ENCODE peak calls at places on chromosome 12, in five cellular contexts. I, K, Q, Z and O are unnamed samples.

GRCh38 chr12:130014485-130014807 is 110.6 kb upstream of the TMEM132D start:
- DNase-seq in I (no peak), K (no peak), Q (no peak), Z (no peak), O (no peak)

GRCh38 chr12:127457726-127458125 is 809.2 kb upstream of the TMEM132C start:
- DNase-seq in I (no peak), K (no peak), Q (no peak), Z (no peak), O (no peak)

GRCh38 chr12:50398931-50399330 is 1.8 kb upstream of the LARP4 start:
- DNase-seq in I (no peak), K (no peak), Q (no peak), Z (no peak), O (peak)

GRCh38 chr12:128813392-128813791 is 10.4 kb downstream of the SLC15A4 start:
- DNase-seq in I (no peak), K (no peak), Q (no peak), Z (no peak), O (no peak)

GRCh38 chr12:97568336-97569180 is 106.0 kb downstream of the RMST start:
- DNase-seq in I (no peak), K (no peak), Q (no peak), Z (no peak), O (no peak)

GRCh38 chr12:12482150-12482761 is 80.4 kb downstream of the DUSP16 start:
- DNase-seq in I (no peak), K (peak), Q (no peak), Z (no peak), O (no peak)

GRCh38 chr12:64385468-64385867 is 5.1 kb downstream of the C12orf56 start:
- DNase-seq in I (no peak), K (peak), Q (no peak), Z (no peak), O (no peak)

GRCh38 chr12:102833687-102834435 is 83.2 kb downstream of the PAH start:
- DNase-seq in I (peak), K (no peak), Q (peak), Z (no peak), O (no peak)

GRCh38 chr12:109092484-109093021 is 719 bp downstream of the ALKBH2 start:
- DNase-seq in I (no peak), K (no peak), Q (no peak), Z (no peak), O (no peak)

GRCh38 chr12:131860472-131861260 is 32.5 kb downstream of the MMP17 start:
- DNase-seq in I (no peak), K (no peak), Q (no peak), Z (no peak), O (peak)

GRCh38 chr12:84826925-84827324 is 85.7 kb downstream of the SLC6A15 start:
- DNase-seq in I (no peak), K (no peak), Q (no peak), Z (no peak), O (no peak)

GRCh38 chr12:62347922-62348650 is 87.9 kb downstream of the USP15 start:
- DNase-seq in I (no peak), K (no peak), Q (no peak), Z (no peak), O (no peak)

GRCh38 chr12:96197503-96198272 is 3.5 kb downstream of the ELK3 start:
- DNase-seq in I (no peak), K (no peak), Q (no peak), Z (peak), O (no peak)

GRCh38 chr12:104725610-104726009 is 232.5 kb downstream of the SLC41A2 start:
- DNase-seq in I (no peak), K (no peak), Q (no peak), Z (no peak), O (no peak)

GRCh38 chr12:50271724-50272247 is 11.5 kb downstream of the LIMA1 start:
- DNase-seq in I (no peak), K (no peak), Q (no peak), Z (no peak), O (no peak)

DNA sequence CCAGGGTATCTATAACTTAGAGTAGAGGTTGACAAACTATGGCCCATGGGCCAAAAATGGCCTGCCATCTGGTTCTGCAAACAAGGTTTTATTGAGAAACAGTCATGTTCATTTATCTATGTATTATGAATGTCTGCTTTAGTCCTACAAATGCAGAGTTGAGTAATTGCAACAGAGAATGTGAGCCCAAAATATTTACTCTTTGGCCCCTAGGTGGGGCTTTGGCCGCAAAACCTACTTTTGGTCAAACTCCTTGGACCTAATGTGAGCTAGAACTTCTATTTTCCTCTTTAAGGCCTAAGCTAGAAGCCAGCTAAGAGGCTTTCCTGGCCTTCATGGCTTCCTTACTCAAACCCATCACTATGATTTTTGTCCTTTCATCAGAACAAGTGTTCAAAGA is 379.1 kb downstream of the NELL2 start:
- DNase-seq in I (no peak), K (no peak), Q (no peak), Z (no peak), O (no peak)
- TF ChIP-seq CTCF in I (peak), K (no peak), Q (no peak), Z (no peak), O (no peak)

DNA sequence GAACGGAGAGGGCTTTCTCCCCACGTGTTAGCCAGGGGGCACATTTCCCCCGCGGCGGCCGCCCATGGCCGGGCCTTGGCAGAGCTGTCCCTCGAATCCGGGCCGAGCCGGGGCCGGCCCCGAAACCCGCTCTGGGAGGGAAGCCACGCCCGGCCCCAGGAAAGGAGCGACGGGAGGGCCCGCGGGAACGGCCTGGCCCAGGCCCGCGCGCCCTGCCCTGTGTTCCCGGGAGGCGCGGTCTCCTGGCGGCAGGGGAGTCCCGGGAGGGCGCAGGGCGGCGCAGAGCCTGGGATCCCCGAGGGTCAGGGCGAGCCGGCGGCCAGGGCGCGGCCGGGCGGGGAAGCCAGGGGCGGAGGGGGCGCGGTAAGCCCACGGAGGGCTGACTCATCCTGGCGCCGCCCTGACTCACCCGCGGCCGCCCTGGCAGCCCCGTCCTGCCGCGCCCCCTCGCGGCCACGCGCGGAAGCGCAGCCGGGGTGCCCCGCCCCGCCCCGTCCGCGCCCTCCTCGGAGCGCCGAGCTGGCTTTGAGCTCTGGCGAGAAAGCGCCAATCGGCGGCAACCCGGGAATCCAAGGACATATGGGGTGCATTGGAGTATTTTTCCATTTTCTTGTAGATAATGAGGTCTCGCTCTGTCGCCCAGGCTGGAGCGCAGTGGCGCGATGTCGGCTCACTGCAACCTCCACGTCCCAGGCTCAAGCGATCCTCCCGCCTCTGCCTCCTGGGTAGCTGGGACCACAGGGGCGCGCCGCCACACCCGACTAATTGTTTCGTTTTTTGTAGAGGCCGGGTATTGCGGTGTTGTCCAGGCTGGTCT is 31.8 kb upstream of the PLEKHG6 start:
- DNase-seq in I (peak), K (peak), Q (peak), Z (no peak), O (peak)
- TF ChIP-seq CTCF in I (peak), K (peak), Q (peak), Z (peak), O (peak)

DNA sequence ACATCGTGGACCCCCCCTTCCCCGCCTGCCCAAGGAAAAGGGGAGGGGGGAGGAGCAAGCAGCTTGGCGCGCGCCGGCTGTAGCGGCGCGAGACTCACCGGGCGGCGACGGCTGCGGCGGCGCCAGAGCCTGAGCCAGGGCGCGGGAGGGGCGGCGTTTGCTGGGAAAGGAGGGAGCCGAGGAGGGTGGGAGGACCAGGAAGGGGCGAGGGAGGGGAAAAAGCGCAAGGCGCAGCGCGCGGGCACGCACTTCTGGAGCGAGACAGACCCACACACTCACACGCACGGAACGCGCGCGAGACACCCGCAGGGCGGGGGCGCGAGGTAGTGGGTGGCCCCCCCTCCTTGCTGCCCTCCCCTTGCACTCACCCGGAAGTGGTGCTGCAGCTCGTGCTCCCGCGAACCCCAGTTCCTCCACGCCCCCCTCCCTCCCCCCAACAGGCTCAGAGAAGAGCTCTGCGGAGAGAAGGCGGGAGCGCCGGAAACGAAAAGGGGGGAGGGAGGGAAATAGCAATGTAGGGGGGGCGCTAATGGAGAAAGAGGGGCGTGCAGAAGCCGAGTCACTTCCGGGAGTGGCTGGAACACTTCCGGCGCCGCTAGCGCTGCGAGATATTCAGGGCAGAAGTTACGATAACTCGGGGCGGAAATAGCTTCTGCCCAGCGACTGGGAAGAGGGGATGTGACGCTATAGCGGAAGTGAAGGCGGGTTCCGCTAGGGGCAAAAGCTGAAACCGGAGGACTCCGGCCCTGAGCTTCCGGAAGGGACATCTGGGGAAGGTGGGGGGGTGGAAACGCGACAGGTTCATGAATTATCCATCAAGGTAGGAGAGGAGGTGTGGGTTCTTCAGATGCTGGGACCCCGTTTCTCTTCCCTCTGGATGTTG is at the start of gene ZNF384:
- DNase-seq in I (peak), K (peak), Q (peak), Z (peak), O (peak)
- TF ChIP-seq CTCF in I (no peak), K (peak), Q (peak), Z (peak), O (peak)

GRCh38 chr12:2412305-2412643 is 359.5 kb downstream of the CACNA1C start:
- DNase-seq in I (no peak), K (no peak), Q (no peak), Z (no peak), O (no peak)
- TF ChIP-seq CTCF in I (no peak), K (no peak), Q (no peak), Z (no peak), O (no peak)

GRCh38 chr12:4530982-4531586 is 7.6 kb upstream of the RAD51AP1 start:
- DNase-seq in I (no peak), K (no peak), Q (no peak), Z (no peak), O (no peak)

DNA sequence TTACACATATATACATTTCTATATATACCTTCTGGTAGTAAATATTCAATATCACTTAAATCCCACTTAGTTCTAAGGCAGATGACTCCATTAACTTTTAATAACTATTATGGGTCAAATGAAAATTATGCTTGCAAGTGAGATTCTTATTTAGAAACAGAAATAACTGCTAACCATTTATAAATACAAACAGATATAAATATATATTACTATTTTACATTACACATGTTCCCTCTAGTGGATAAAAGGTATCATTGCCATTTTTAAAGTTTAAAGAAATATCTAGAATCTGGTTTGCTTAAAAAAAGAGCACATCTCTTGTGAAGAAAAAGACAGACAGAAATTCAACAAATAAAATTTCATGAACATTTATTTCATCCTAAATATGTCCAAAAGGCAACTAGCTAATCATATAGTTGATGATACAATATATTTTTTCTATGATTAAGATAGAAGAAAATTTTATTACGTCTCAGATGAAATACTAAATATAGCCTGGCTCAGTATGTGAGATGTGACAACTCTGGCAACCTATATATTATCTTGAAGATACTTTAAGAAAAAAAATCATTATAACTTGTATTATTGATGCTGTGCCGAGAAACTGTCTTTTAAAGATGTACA is 11.7 kb upstream of the RAD51AP1 start:
- DNase-seq in I (peak), K (no peak), Q (no peak), Z (no peak), O (no peak)
- TF ChIP-seq CTCF in I (no peak), K (peak), Q (no peak), Z (peak), O (peak)

GRCh38 chr12:32895688-32896437 is 714 bp downstream of the PKP2 start:
- DNase-seq in I (no peak), K (no peak), Q (peak), Z (no peak), O (no peak)
- TF ChIP-seq CTCF in I (no peak), K (no peak), Q (no peak), Z (no peak), O (no peak)

GRCh38 chr12:124771462-124772361 is 92.0 kb downstream of the SCARB1 start:
- DNase-seq in I (peak), K (peak), Q (peak), Z (no peak), O (peak)

GRCh38 chr12:124774054-124774461 is 89.6 kb downstream of the SCARB1 start:
- DNase-seq in I (peak), K (no peak), Q (no peak), Z (no peak), O (no peak)

GRCh38 chr12:124772467-124773170 is 91.0 kb downstream of the SCARB1 start:
- DNase-seq in I (no peak), K (no peak), Q (no peak), Z (no peak), O (no peak)

GRCh38 chr12:124776126-124776513 is 87.5 kb downstream of the SCARB1 start:
- DNase-seq in I (no peak), K (no peak), Q (no peak), Z (no peak), O (no peak)

GRCh38 chr12:124774462-124775167 is 89.0 kb downstream of the SCARB1 start:
- DNase-seq in I (peak), K (peak), Q (no peak), Z (no peak), O (no peak)
- TF ChIP-seq CTCF in I (no peak), K (no peak), Q (no peak), Z (peak), O (no peak)

GRCh38 chr12:67388331-67389163 is 119.4 kb downstream of the CAND1 start:
- DNase-seq in I (no peak), K (no peak), Q (no peak), Z (no peak), O (no peak)
- TF ChIP-seq CTCF in I (no peak), K (no peak), Q (peak), Z (peak), O (peak)